ENCODE peak calls at places on chromosomes 16 and 17, in four cellular contexts. One of them, this sample, is unnamed.

GRCh38 chr16:79213214-79213613 is 387.3 kb downstream of the MAF start:
- DNase-seq in K562: no peak
- DNase-seq in HepG2: peak
- DNase-seq in SK-N-SH: no peak
- DNase-seq in this sample: no peak

GRCh38 chr17:47119746-47120520 is 69.2 kb downstream of the CDC27 start:
- DNase-seq in K562: no peak
- DNase-seq in HepG2: peak
- DNase-seq in SK-N-SH: no peak
- DNase-seq in this sample: peak

GRCh38 chr17:83173997-83174858 is 94.8 kb downstream of the METRNL start:
- DNase-seq in K562: no peak
- DNase-seq in HepG2: peak
- DNase-seq in SK-N-SH: no peak
- DNase-seq in this sample: no peak

GRCh38 chr17:27349540-27350021 is 55.7 kb downstream of the WSB1 start:
- DNase-seq in K562: no peak
- DNase-seq in HepG2: no peak
- DNase-seq in SK-N-SH: no peak
- DNase-seq in this sample: peak

GRCh38 chr17:79669861-79670260 is 59.0 kb upstream of the RBFOX3 start:
- DNase-seq in K562: no peak
- DNase-seq in HepG2: no peak
- DNase-seq in SK-N-SH: no peak
- DNase-seq in this sample: no peak

GRCh38 chr17:81641825-81642489 is 5.0 kb downstream of the TSPAN10 start:
- DNase-seq in K562: peak
- DNase-seq in HepG2: no peak
- DNase-seq in SK-N-SH: no peak
- DNase-seq in this sample: no peak

GRCh38 chr17:75625813-75626486 is 7.3 kb upstream of the SMIM5 start:
- DNase-seq in K562: peak
- DNase-seq in HepG2: peak
- DNase-seq in SK-N-SH: peak
- DNase-seq in this sample: no peak

GRCh38 chr16:57795431-57795878 is 6.8 kb downstream of the KIFC3 start:
- DNase-seq in K562: no peak
- DNase-seq in HepG2: peak
- DNase-seq in SK-N-SH: peak
- DNase-seq in this sample: peak

GRCh38 chr16:80804061-80804450 is 342 bp downstream of the CDYL2 start:
- DNase-seq in K562: peak
- DNase-seq in HepG2: peak
- DNase-seq in SK-N-SH: no peak
- DNase-seq in this sample: no peak

GRCh38 chr17:64411999-64412771 is 21.5 kb upstream of the PECAM1 start:
- DNase-seq in K562: peak
- DNase-seq in HepG2: no peak
- DNase-seq in SK-N-SH: no peak
- DNase-seq in this sample: no peak

GRCh38 chr16:84740596-84741071 is 40.8 kb downstream of the USP10 start:
- DNase-seq in K562: no peak
- DNase-seq in HepG2: peak
- DNase-seq in SK-N-SH: no peak
- DNase-seq in this sample: no peak

GRCh38 chr16:64339052-64339770 is 782.7 kb downstream of the CDH11 start:
- DNase-seq in K562: no peak
- DNase-seq in HepG2: no peak
- DNase-seq in SK-N-SH: no peak
- DNase-seq in this sample: no peak

GRCh38 chr17:61411114-61411943 is 11.7 kb downstream of the TBX2 start:
- DNase-seq in K562: no peak
- DNase-seq in HepG2: no peak
- DNase-seq in SK-N-SH: peak
- DNase-seq in this sample: no peak

GRCh38 chr16:9836118-9836736 is 346.0 kb downstream of the GRIN2A start:
- DNase-seq in K562: peak
- DNase-seq in HepG2: no peak
- DNase-seq in SK-N-SH: no peak
- DNase-seq in this sample: no peak

GRCh38 chr17:15287533-15288267 is 22.6 kb upstream of the PMP22 start:
- DNase-seq in K562: no peak
- DNase-seq in HepG2: no peak
- DNase-seq in SK-N-SH: no peak
- DNase-seq in this sample: no peak

DNA sequence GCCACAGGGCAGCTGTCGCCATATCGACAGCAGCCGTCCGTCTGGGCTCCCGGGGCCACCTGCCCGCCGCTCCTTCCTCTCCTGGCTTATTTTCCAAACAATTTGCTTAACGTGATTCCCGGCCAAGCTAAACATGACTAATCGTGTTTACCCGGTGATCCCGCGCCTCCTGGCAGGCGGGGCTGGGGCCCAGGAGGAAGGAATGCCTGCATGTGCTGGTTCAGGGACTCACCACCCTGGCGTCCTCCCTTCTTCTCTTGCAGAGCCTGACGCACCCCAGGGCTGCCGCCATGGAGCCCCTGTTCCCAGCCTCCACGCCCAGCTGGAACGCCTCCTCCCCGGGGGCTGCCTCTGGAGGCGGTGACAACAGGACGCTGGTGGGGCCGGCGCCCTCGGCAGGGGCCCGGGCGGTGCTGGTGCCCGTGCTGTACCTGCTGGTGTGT is 6.1 kb downstream of the SSTR5 start:
- DNase-seq in K562: no peak
- DNase-seq in HepG2: peak
- DNase-seq in SK-N-SH: no peak
- DNase-seq in this sample: no peak
- TF ChIP-seq ELF1 in K562: no peak
- TF ChIP-seq ELF1 in HepG2: peak
- TF ChIP-seq ELF1 in SK-N-SH: no peak
- TF ChIP-seq ELF1 in this sample: no peak

GRCh38 chr16:89695086-89695874 is 6.2 kb downstream of the SPATA2L start:
- DNase-seq in K562: peak
- DNase-seq in HepG2: peak
- DNase-seq in SK-N-SH: peak
- DNase-seq in this sample: no peak

GRCh38 chr16:89696598-89697128 is 4.8 kb downstream of the SPATA2L start:
- DNase-seq in K562: peak
- DNase-seq in HepG2: no peak
- DNase-seq in SK-N-SH: peak
- DNase-seq in this sample: no peak

GRCh38 chr16:89695875-89696597 is 5.5 kb downstream of the SPATA2L start:
- DNase-seq in K562: peak
- DNase-seq in HepG2: no peak
- DNase-seq in SK-N-SH: peak
- DNase-seq in this sample: no peak

GRCh38 chr16:89697616-89698331 is 3.7 kb downstream of the SPATA2L start:
- DNase-seq in K562: peak
- DNase-seq in HepG2: no peak
- DNase-seq in SK-N-SH: peak
- DNase-seq in this sample: no peak

DNA sequence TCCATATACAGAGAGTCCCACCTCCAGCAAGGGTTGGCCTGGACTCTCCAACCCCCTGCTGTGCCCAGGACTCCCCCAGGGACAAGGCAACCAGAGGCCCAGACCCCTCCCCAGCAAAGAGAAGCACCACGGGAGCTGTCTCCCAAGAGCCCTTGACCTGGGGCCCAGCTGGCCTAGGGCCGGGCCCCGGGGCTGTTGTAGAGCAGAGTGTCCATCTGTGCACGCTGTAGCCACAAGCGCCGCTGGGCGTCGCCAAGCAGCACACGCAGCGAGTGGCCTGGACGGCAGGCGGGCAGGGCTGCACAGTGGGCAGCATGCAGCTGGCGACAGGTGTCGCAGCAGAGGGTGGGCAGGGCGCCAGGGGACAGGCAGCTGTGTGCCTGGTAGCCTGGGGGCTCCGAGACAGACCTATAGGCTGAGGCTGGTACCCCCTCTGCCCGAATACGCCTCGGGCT is 4.3 kb downstream of the SPATA2L start:
- DNase-seq in K562: peak
- DNase-seq in HepG2: no peak
- DNase-seq in SK-N-SH: peak
- DNase-seq in this sample: no peak
- TF ChIP-seq ELF1 in K562: no peak
- TF ChIP-seq ELF1 in HepG2: no peak
- TF ChIP-seq ELF1 in SK-N-SH: no peak
- TF ChIP-seq ELF1 in this sample: no peak

DNA sequence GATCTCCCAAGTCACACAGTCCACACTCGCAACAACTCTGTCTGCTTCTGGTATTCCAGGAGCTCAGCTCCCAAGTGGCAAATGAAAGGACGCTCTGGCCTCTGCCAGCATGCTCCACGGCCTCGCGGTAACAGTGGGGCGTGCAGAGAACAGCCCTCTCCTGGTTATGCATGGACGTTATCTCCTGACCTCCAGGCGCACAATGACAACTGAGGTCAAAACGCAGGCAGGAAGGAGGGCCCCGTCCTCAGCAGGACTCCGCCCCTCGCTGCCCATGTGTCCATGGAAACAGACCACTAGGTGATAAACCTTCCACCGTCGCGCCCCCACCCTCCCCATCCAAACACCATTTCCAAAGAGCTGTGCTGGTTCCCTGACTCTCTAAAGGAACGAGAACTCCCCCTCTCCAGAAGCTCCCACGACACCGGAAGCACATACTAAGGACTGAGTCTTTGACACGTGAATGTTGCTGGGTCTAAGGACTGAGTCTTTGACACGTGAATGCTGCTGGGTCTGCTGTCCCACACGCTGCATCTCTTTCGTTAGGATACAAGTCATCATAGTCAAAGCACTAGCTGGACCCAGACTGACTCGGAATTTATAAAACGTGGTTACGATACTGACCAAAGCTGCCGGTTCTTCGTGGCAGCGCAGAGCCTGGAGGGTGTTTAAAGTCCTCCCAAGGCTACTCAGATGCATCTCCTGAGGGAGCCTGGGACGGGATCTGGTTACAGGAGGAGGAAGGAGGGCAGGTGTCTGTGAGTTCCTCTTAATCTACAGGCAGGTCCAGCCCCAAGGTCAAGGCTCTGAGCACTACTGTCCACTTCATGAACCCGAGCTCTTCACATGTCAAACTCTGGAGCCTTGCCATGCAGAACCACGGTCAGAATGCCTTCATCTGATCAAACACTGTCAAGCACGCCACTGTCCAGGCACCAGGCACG is 43.9 kb downstream of the KLHDC4 start:
- DNase-seq in K562: peak
- DNase-seq in HepG2: no peak
- DNase-seq in SK-N-SH: no peak
- DNase-seq in this sample: no peak
- TF ChIP-seq ELF1 in K562: peak
- TF ChIP-seq ELF1 in HepG2: no peak
- TF ChIP-seq ELF1 in SK-N-SH: no peak
- TF ChIP-seq ELF1 in this sample: no peak

GRCh38 chr16:87602005-87602790 is at the start of gene JPH3:
- DNase-seq in K562: peak
- DNase-seq in HepG2: no peak
- DNase-seq in SK-N-SH: peak
- DNase-seq in this sample: no peak
- TF ChIP-seq ELF1 in K562: no peak
- TF ChIP-seq ELF1 in HepG2: no peak
- TF ChIP-seq ELF1 in SK-N-SH: no peak
- TF ChIP-seq ELF1 in this sample: no peak

GRCh38 chr16:89921131-89921698 is 1.9 kb upstream of the TUBB3 start:
- DNase-seq in K562: no peak
- DNase-seq in HepG2: peak
- DNase-seq in SK-N-SH: no peak
- DNase-seq in this sample: no peak

GRCh38 chr16:89920723-89921122 is 2.1 kb downstream of the MC1R start:
- DNase-seq in K562: no peak
- DNase-seq in HepG2: no peak
- DNase-seq in SK-N-SH: no peak
- DNase-seq in this sample: no peak

GRCh38 chr16:89919535-89920406 is 1.1 kb downstream of the MC1R start:
- DNase-seq in K562: no peak
- DNase-seq in HepG2: no peak
- DNase-seq in SK-N-SH: no peak
- DNase-seq in this sample: no peak

GRCh38 chr16:89917773-89918452 is 749 bp upstream of the MC1R start:
- DNase-seq in K562: peak
- DNase-seq in HepG2: peak
- DNase-seq in SK-N-SH: peak
- DNase-seq in this sample: peak

DNA sequence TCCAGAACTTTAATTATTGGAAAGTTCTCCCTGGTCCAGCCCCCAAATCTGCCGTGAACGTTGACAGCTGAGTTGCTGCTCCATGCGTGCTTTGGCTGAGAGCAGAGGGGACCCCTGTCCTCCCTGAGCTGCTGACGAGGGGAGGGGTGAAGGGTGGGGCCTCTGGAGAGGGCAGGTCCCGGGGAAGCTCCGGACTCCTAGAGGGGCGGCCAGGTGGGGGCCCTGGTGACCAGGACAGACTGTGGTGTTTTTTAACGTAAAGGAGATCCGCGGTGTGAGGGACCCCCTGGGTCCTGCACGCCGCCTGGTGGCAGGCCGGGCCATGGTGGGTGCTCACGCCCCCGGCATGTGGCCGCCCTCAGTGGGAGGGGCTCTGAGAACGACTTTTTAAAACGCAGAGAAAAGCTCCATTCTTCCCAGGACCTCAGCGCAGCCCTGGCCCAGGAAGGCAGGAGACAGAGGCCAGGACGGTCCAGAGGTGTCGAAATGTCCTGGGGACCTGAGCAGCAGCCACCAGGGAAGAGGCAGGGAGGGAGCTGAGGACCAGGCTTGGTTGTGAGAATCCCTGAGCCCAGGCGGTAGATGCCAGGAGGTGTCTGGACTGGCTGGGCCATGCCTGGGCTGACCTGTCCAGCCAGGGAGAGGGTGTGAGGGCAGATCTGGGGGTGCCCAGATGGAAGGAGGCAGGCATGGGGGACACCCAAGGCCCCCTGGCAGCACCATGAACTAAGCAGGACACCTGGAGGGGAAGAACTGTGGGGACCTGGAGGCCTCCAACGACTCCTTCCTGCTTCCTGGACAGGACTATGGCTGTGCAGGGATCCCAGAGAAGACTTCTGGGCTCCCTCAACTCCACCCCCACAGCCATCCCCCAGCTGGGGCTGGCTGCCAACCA is at the start of gene MC1R:
- DNase-seq in K562: peak
- DNase-seq in HepG2: peak
- DNase-seq in SK-N-SH: peak
- DNase-seq in this sample: peak
- TF ChIP-seq ELF1 in K562: no peak
- TF ChIP-seq ELF1 in HepG2: peak
- TF ChIP-seq ELF1 in SK-N-SH: no peak
- TF ChIP-seq ELF1 in this sample: no peak

This sample was measured in HCT116.